ENCODE peak calls at places on chromosomes 11 and 22, in six cellular contexts. E is lower leg skin, S is uterus, L is tibial nerve, A is A549, R is Peyer's patch. T is an unnamed sample.

GRCh38 chr11:29634248-29634647 is 382.6 kb downstream of the KCNA4 start:
- DNase-seq in R (no peak), L (no peak), E (no peak), A (no peak), S (no peak), T (no peak)

GRCh38 chr22:36087784-36088183 is 59.2 kb upstream of the RBFOX2 start:
- DNase-seq in R (no peak), L (no peak), A (no peak), S (no peak), E (no peak), T (no peak)

GRCh38 chr11:47161134-47161854 is 15.4 kb downstream of the ARFGAP2 start:
- DNase-seq in L (peak), A (peak), E (no peak), R (peak), S (peak), T (no peak)

GRCh38 chr11:57203359-57203758 is 21.6 kb downstream of the LRRC55 start:
- DNase-seq in L (peak), E (no peak), S (peak), A (no peak), R (peak), T (no peak)

GRCh38 chr11:77884186-77884828 is 63.4 kb downstream of the AAMDC start:
- DNase-seq in S (no peak), R (no peak), L (no peak), E (no peak), A (no peak), T (no peak)

GRCh38 chr11:8008212-8008611 is 21.1 kb downstream of the EIF3F start:
- DNase-seq in L (no peak), S (no peak), E (peak), A (no peak), R (no peak), T (peak)

GRCh38 chr22:17710023-17710422 is 64.2 kb downstream of the BID start:
- DNase-seq in S (no peak), L (no peak), A (no peak), E (no peak), R (no peak), T (no peak)

GRCh38 chr11:126188332-126189108 is 22.9 kb downstream of the RPUSD4 start:
- DNase-seq in A (no peak), L (no peak), R (peak), E (peak), S (no peak), T (no peak)

GRCh38 chr11:134768463-134768862 is 356.4 kb upstream of the B3GAT1 start:
- DNase-seq in S (no peak), R (no peak), E (no peak), A (no peak), L (no peak), T (no peak)

GRCh38 chr22:25697978-25698377 is 44.0 kb upstream of the MYO18B start:
- DNase-seq in L (no peak), R (no peak), A (no peak), S (no peak), E (no peak), T (no peak)

GRCh38 chr22:22949953-22950352 is 62.3 kb downstream of the IGLL5 start:
- DNase-seq in A (no peak), L (no peak), R (no peak), E (no peak), S (no peak), T (no peak)

GRCh38 chr22:17057959-17058814 is 26.6 kb upstream of the IL17RA start:
- DNase-seq in E (peak), L (peak), S (peak), A (peak), R (peak), T (no peak)

GRCh38 chr22:30832407-30832987 is 136.1 kb downstream of the MORC2 start:
- DNase-seq in E (peak), R (peak), S (no peak), A (no peak), L (no peak), T (no peak)

GRCh38 chr22:24290459-24290858 is 19.8 kb downstream of the SPECC1L start:
- DNase-seq in A (no peak), S (no peak), E (no peak), L (no peak), R (no peak), T (no peak)

GRCh38 chr11:66579017-66579606 is 10.7 kb upstream of the CTSF start:
- DNase-seq in E (peak), A (peak), L (peak), S (peak), R (peak), T (peak)

GRCh38 chr22:38184788-38185187 is 3.2 kb upstream of the PLA2G6 start:
- DNase-seq in L (no peak), R (no peak), S (no peak), A (no peak), E (no peak), T (no peak)

GRCh38 chr11:17786824-17787525 is 52.4 kb downstream of the KCNC1 start:
- DNase-seq in L (no peak), A (no peak), S (no peak), R (no peak), E (no peak), T (no peak)

GRCh38 chr22:38863531-38864131 is 8.4 kb downstream of the CBX6 start:
- DNase-seq in E (no peak), S (no peak), R (no peak), A (no peak), L (no peak), T (no peak)

GRCh38 chr11:57798905-57799559 is 37.4 kb downstream of the CTNND1 start:
- DNase-seq in A (no peak), L (no peak), S (peak), E (peak), R (peak), T (peak)

GRCh38 chr22:46679711-46680269 is 58.3 kb downstream of the CERK start:
- DNase-seq in E (no peak), R (no peak), A (no peak), S (no peak), L (no peak), T (no peak)

GRCh38 chr11:44585421-44585820 is 20.0 kb downstream of the CD82 start:
- DNase-seq in E (no peak), A (no peak), R (no peak), S (no peak), L (no peak), T (no peak)

GRCh38 chr22:39090426-39091064 is 6.5 kb upstream of the APOBEC3H start:
- DNase-seq in A (no peak), E (no peak), L (no peak), S (no peak), R (peak), T (no peak)

GRCh38 chr11:40679276-40679675 is 780.2 kb downstream of the LRRC4C start:
- DNase-seq in A (no peak), S (no peak), R (no peak), E (no peak), L (no peak), T (no peak)

GRCh38 chr22:32994046-32994827 is 63.9 kb downstream of the SYN3 start:
- DNase-seq in A (no peak), E (peak), R (no peak), S (no peak), L (no peak), T (no peak)

GRCh38 chr22:26021516-26021915 is 147.7 kb upstream of the SEZ6L start:
- DNase-seq in A (no peak), S (no peak), L (no peak), R (no peak), E (no peak), T (no peak)

GRCh38 chr11:17738350-17739207 is 4.0 kb downstream of the KCNC1 start:
- DNase-seq in R (peak), L (no peak), A (no peak), E (no peak), S (no peak), T (peak)

GRCh38 chr11:62402226-62402625 is 16.6 kb upstream of the SCGB1A1 start:
- DNase-seq in E (peak), S (peak), R (peak), L (peak), A (no peak), T (peak)

GRCh38 chr22:49310354-49310753 is 517.3 kb downstream of the BRD1 start:
- DNase-seq in L (no peak), R (peak), A (no peak), S (no peak), E (peak), T (peak)

GRCh38 chr22:20552913-20553401 is 45.5 kb downstream of the MED15 start:
- DNase-seq in A (no peak), S (no peak), R (no peak), E (no peak), L (no peak), T (no peak)

GRCh38 chr11:133823211-133823610 is 22.1 kb downstream of the SPATA19 start:
- DNase-seq in A (no peak), S (no peak), R (no peak), L (no peak), E (peak), T (no peak)

GRCh38 chr22:47807506-47807905 is 1045.1 kb downstream of the TBC1D22A start:
- DNase-seq in S (no peak), R (no peak), A (no peak), L (no peak), E (peak), T (no peak)

GRCh38 chr11:843086-843704 is 543 bp downstream of the TSPAN4 start:
- DNase-seq in R (no peak), A (no peak), E (no peak), L (no peak), S (no peak), T (no peak)

GRCh38 chr11:845872-846271 is 3.2 kb downstream of the TSPAN4 start:
- DNase-seq in L (no peak), R (no peak), E (no peak), S (no peak), A (no peak), T (no peak)

GRCh38 chr11:844693-845644 is 2.3 kb downstream of the TSPAN4 start:
- DNase-seq in R (peak), A (peak), S (peak), E (peak), L (peak), T (peak)

GRCh38 chr11:842370-843002 is at the start of the genes POLR2L and TSPAN4:
- DNase-seq in R (peak), S (peak), L (peak), A (no peak), E (peak), T (peak)

DNA sequence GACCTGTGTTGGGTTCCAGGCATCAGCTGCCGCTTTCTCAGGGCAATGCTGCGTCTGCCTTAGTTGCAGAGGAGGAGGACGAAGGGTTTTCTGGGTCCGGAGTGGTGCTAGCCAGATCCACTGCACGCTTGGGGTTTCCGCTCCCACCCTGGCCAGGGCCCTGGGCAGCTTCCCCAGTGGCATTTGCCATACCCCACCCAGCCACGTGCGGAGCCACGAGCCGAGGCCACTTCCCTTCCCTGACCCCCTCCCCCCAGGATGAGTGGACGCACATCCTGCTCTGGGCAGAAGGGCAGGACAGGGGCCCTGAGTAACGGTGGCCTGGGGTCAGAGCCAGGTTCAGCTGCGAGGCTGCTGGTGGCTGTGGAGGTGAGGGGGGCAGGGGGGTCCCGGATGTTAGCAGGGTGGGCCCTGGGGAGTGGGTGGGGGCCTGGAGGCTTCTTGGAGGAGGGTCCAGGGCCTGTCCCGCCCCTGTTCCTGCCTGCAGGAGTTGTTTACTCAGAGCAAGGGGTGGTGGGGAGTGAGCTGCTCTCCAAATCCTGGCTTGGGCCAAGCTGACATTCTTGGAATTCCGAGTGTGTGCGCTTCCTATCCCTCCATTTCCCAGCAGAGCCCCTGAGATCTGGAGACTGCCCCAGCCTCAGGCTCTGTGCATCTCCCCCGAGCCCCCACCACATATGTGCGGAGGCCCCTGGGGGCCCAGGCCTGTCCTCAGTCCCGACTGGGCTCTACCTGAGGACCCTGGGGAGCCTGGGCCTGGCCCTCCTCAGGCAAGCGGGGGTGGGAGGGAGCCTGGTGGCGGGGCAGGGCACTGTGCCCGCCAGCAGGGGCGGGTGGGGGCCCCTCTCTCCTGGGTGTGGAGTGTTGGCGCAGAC is 1.4 kb downstream of the TSPAN4 start:
- DNase-seq in L (peak), S (peak), A (peak), E (peak), R (peak), T (peak)
- TF ChIP-seq CTCF in L (no peak), S (peak), A (no peak), E (no peak), R (no peak), T (no peak)

GRCh38 chr11:122098223-122098980 is 17.6 kb downstream of the BLID start:
- DNase-seq in R (no peak), A (no peak), E (no peak), L (no peak), S (no peak), T (no peak)

GRCh38 chr11:122101625-122102291 is 14.3 kb downstream of the BLID start:
- DNase-seq in R (no peak), L (peak), A (no peak), E (peak), S (peak), T (no peak)

GRCh38 chr11:122097419-122098001 is 18.5 kb downstream of the BLID start:
- DNase-seq in R (no peak), A (no peak), E (no peak), L (peak), S (no peak), T (no peak)

GRCh38 chr11:122100222-122101080 is 15.6 kb downstream of the BLID start:
- DNase-seq in L (peak), R (peak), A (no peak), E (peak), S (peak), T (peak)

GRCh38 chr11:122099345-122100045 is 16.5 kb downstream of the BLID start:
- DNase-seq in L (no peak), S (peak), R (no peak), E (no peak), A (no peak), T (no peak)
- H3K4me3 ChIP-seq in L (peak), S (peak), R (peak), E (peak), A (no peak), T (peak)

GRCh38 chr11:75554258-75555022 is 7.6 kb upstream of the SERPINH1 start:
- DNase-seq in L (peak), R (peak), A (no peak), S (peak), E (peak), T (peak)
- TF ChIP-seq POLR2A in L (peak), R (no peak), A (no peak), S (no peak), E (no peak), T (no peak)

DNA sequence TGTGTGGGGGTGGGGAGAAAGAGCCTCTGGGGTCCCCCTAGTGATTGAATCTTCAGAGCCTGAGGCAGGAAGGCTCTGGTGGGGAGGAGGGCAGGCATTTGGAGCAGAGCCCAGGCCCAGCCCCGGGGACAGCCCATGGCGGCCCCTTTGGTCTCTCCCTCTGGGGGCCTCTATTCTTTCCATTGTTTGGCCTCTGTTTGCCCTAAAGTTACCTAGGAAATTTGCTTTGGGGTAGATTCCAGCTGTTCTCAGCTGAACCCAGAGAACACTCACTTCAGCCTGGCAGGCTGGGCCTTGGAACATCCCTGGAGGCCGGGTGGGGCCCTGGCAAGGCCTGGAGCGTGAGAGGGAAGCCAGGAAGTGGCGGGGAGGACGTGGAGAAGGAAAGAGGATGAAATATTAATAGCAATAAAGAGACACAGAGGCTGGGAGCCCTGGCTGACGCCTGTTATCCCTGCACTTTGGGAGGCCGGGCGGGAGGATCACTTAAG is 22.9 kb upstream of the A4GALT start:
- DNase-seq in R (peak), A (no peak), L (peak), S (peak), E (peak), T (peak)
- TF ChIP-seq CTCF in R (no peak), A (no peak), L (no peak), S (no peak), E (no peak), T (peak)

GRCh38 chr22:44181033-44181911 is 547 bp downstream of the PARVG start:
- DNase-seq in A (no peak), R (peak), S (no peak), E (no peak), L (no peak), T (no peak)
- H3K4me3 ChIP-seq in A (no peak), R (peak), S (peak), E (no peak), L (peak), T (peak)

T was measured in suprapubic skin.